ENCODE peak calls at places on chromosomes 16 and 17, in eight cellular contexts. One of them, this sample, is unnamed.

GRCh38 chr16:1821861-1822611 is 4.6 kb downstream of the HAGH start:
- DNase-seq in ascending aorta: no peak
- DNase-seq in lower leg skin: no peak
- DNase-seq in A673: no peak
- DNase-seq in spleen: peak
- DNase-seq in GM13976: no peak
- DNase-seq in tibial artery: no peak
- DNase-seq in Peyer's patch: no peak
- DNase-seq in this sample: no peak

GRCh38 chr17:16434662-16435061 is 19.3 kb downstream of the TRPV2 start:
- DNase-seq in Peyer's patch: no peak
- DNase-seq in ascending aorta: no peak
- DNase-seq in GM13976: no peak
- DNase-seq in spleen: no peak
- DNase-seq in lower leg skin: no peak
- DNase-seq in tibial artery: no peak
- DNase-seq in A673: no peak
- DNase-seq in this sample: no peak

GRCh38 chr16:278863-279366 is 1.5 kb upstream of the ARHGDIG start:
- DNase-seq in A673: peak
- DNase-seq in GM13976: peak
- DNase-seq in ascending aorta: no peak
- DNase-seq in lower leg skin: no peak
- DNase-seq in Peyer's patch: no peak
- DNase-seq in tibial artery: no peak
- DNase-seq in spleen: no peak
- DNase-seq in this sample: no peak

GRCh38 chr16:56679813-56680212 is 2.5 kb upstream of the MT1X start:
- DNase-seq in A673: no peak
- DNase-seq in lower leg skin: no peak
- DNase-seq in Peyer's patch: no peak
- DNase-seq in spleen: no peak
- DNase-seq in ascending aorta: no peak
- DNase-seq in tibial artery: peak
- DNase-seq in GM13976: no peak
- DNase-seq in this sample: no peak

GRCh38 chr17:67456889-67457288 is 79.8 kb downstream of the PITPNC1 start:
- DNase-seq in ascending aorta: peak
- DNase-seq in lower leg skin: peak
- DNase-seq in GM13976: no peak
- DNase-seq in Peyer's patch: peak
- DNase-seq in tibial artery: no peak
- DNase-seq in A673: no peak
- DNase-seq in spleen: no peak
- DNase-seq in this sample: no peak

GRCh38 chr16:12257926-12258561 is 281.5 kb downstream of the SNX29 start:
- DNase-seq in Peyer's patch: no peak
- DNase-seq in tibial artery: peak
- DNase-seq in spleen: no peak
- DNase-seq in GM13976: no peak
- DNase-seq in ascending aorta: no peak
- DNase-seq in A673: no peak
- DNase-seq in lower leg skin: no peak
- DNase-seq in this sample: no peak

GRCh38 chr16:20865420-20866126 is 34.6 kb downstream of the DCUN1D3 start:
- DNase-seq in Peyer's patch: no peak
- DNase-seq in A673: no peak
- DNase-seq in ascending aorta: no peak
- DNase-seq in lower leg skin: peak
- DNase-seq in GM13976: peak
- DNase-seq in spleen: no peak
- DNase-seq in tibial artery: no peak
- DNase-seq in this sample: no peak

GRCh38 chr16:89422527-89422904 is 67.8 kb downstream of the ANKRD11 start:
- DNase-seq in ascending aorta: peak
- DNase-seq in lower leg skin: no peak
- DNase-seq in A673: no peak
- DNase-seq in GM13976: peak
- DNase-seq in spleen: no peak
- DNase-seq in tibial artery: peak
- DNase-seq in Peyer's patch: peak
- DNase-seq in this sample: no peak

GRCh38 chr16:50559804-50560514 is 11.8 kb downstream of the NKD1 start:
- DNase-seq in Peyer's patch: no peak
- DNase-seq in spleen: no peak
- DNase-seq in tibial artery: no peak
- DNase-seq in GM13976: no peak
- DNase-seq in ascending aorta: no peak
- DNase-seq in A673: no peak
- DNase-seq in lower leg skin: no peak
- DNase-seq in this sample: no peak

GRCh38 chr16:66475232-66475631 is 48.1 kb downstream of the BEAN1 start:
- DNase-seq in Peyer's patch: peak
- DNase-seq in ascending aorta: peak
- DNase-seq in spleen: no peak
- DNase-seq in GM13976: no peak
- DNase-seq in A673: no peak
- DNase-seq in tibial artery: no peak
- DNase-seq in lower leg skin: peak
- DNase-seq in this sample: no peak

GRCh38 chr16:14559809-14560227 is 70.2 kb downstream of the PARN start:
- DNase-seq in spleen: no peak
- DNase-seq in GM13976: no peak
- DNase-seq in lower leg skin: no peak
- DNase-seq in tibial artery: peak
- DNase-seq in Peyer's patch: no peak
- DNase-seq in A673: no peak
- DNase-seq in ascending aorta: no peak
- DNase-seq in this sample: no peak

GRCh38 chr17:12553625-12554024 is 112.1 kb upstream of the MYOCD start:
- DNase-seq in A673: no peak
- DNase-seq in spleen: no peak
- DNase-seq in GM13976: no peak
- DNase-seq in lower leg skin: no peak
- DNase-seq in Peyer's patch: no peak
- DNase-seq in tibial artery: no peak
- DNase-seq in ascending aorta: no peak
- DNase-seq in this sample: no peak

GRCh38 chr16:22120440-22120839 is 28.1 kb downstream of the VWA3A start:
- DNase-seq in GM13976: no peak
- DNase-seq in lower leg skin: no peak
- DNase-seq in tibial artery: no peak
- DNase-seq in spleen: no peak
- DNase-seq in A673: no peak
- DNase-seq in Peyer's patch: no peak
- DNase-seq in ascending aorta: no peak
- DNase-seq in this sample: no peak

GRCh38 chr17:78970834-78971763 is 8.6 kb downstream of the LGALS3BP start:
- DNase-seq in ascending aorta: peak
- DNase-seq in lower leg skin: peak
- DNase-seq in GM13976: peak
- DNase-seq in spleen: peak
- DNase-seq in tibial artery: peak
- DNase-seq in Peyer's patch: peak
- DNase-seq in A673: peak
- DNase-seq in this sample: peak

DNA sequence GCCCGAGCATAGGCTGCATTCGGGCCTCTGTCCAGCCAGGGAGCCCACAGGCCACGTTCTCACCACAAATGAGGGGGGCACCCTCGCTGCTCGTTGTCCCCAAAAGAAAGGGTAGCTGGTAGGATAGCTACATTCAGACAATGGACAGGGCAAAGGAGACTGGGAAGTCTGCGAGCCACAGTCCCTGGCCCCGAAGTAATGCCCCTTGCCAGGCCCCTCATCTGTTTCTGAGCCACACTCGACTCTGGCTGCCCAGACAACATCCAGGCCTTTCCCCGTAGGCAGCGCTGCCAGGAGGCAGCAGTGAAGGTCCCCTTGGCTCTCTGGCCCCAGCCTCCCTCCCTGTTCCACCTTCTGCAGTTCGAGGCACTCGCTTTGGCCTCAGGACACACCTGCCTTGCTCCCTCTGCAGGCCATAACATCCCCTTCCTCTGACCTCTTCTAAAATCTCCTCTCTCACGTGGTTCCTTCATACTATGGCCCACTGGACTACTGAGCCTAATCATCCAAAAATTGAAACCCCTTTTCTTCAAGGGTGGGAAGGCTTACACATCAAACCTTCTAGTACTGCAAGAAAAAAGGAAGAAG is 12.2 kb downstream of the AIPL1 start:
- DNase-seq in GM13976: no peak
- DNase-seq in Peyer's patch: no peak
- DNase-seq in lower leg skin: no peak
- DNase-seq in A673: no peak
- DNase-seq in ascending aorta: no peak
- DNase-seq in tibial artery: no peak
- DNase-seq in spleen: no peak
- DNase-seq in this sample: no peak
- TF ChIP-seq CTCF in GM13976: no peak
- TF ChIP-seq CTCF in Peyer's patch: no peak
- TF ChIP-seq CTCF in lower leg skin: no peak
- TF ChIP-seq CTCF in A673: no peak
- TF ChIP-seq CTCF in ascending aorta: no peak
- TF ChIP-seq CTCF in tibial artery: no peak
- TF ChIP-seq CTCF in spleen: no peak
- TF ChIP-seq CTCF in this sample: no peak

GRCh38 chr16:4271176-4272113 is 1.4 kb downstream of the TFAP4 start:
- DNase-seq in tibial artery: peak
- DNase-seq in A673: peak
- DNase-seq in Peyer's patch: peak
- DNase-seq in lower leg skin: peak
- DNase-seq in GM13976: peak
- DNase-seq in spleen: peak
- DNase-seq in ascending aorta: peak
- DNase-seq in this sample: peak
- TF ChIP-seq CTCF in tibial artery: no peak
- TF ChIP-seq CTCF in A673: no peak
- TF ChIP-seq CTCF in Peyer's patch: no peak
- TF ChIP-seq CTCF in lower leg skin: no peak
- TF ChIP-seq CTCF in GM13976: no peak
- TF ChIP-seq CTCF in spleen: peak
- TF ChIP-seq CTCF in ascending aorta: no peak
- TF ChIP-seq CTCF in this sample: peak

GRCh38 chr17:47725446-47726109 is 7.5 kb upstream of the TBX21 start:
- DNase-seq in lower leg skin: no peak
- DNase-seq in A673: no peak
- DNase-seq in tibial artery: no peak
- DNase-seq in GM13976: no peak
- DNase-seq in ascending aorta: no peak
- DNase-seq in spleen: no peak
- DNase-seq in Peyer's patch: no peak
- DNase-seq in this sample: no peak
- TF ChIP-seq CTCF in lower leg skin: no peak
- TF ChIP-seq CTCF in A673: no peak
- TF ChIP-seq CTCF in tibial artery: no peak
- TF ChIP-seq CTCF in GM13976: no peak
- TF ChIP-seq CTCF in ascending aorta: no peak
- TF ChIP-seq CTCF in spleen: no peak
- TF ChIP-seq CTCF in Peyer's patch: no peak
- TF ChIP-seq CTCF in this sample: no peak

GRCh38 chr16:84735846-84736586 is 36.2 kb downstream of the USP10 start:
- DNase-seq in lower leg skin: no peak
- DNase-seq in A673: no peak
- DNase-seq in tibial artery: no peak
- DNase-seq in GM13976: no peak
- DNase-seq in ascending aorta: no peak
- DNase-seq in Peyer's patch: no peak
- DNase-seq in spleen: no peak
- DNase-seq in this sample: no peak
- TF ChIP-seq CTCF in lower leg skin: no peak
- TF ChIP-seq CTCF in A673: no peak
- TF ChIP-seq CTCF in tibial artery: no peak
- TF ChIP-seq CTCF in GM13976: no peak
- TF ChIP-seq CTCF in ascending aorta: no peak
- TF ChIP-seq CTCF in Peyer's patch: no peak
- TF ChIP-seq CTCF in spleen: no peak
- TF ChIP-seq CTCF in this sample: no peak

DNA sequence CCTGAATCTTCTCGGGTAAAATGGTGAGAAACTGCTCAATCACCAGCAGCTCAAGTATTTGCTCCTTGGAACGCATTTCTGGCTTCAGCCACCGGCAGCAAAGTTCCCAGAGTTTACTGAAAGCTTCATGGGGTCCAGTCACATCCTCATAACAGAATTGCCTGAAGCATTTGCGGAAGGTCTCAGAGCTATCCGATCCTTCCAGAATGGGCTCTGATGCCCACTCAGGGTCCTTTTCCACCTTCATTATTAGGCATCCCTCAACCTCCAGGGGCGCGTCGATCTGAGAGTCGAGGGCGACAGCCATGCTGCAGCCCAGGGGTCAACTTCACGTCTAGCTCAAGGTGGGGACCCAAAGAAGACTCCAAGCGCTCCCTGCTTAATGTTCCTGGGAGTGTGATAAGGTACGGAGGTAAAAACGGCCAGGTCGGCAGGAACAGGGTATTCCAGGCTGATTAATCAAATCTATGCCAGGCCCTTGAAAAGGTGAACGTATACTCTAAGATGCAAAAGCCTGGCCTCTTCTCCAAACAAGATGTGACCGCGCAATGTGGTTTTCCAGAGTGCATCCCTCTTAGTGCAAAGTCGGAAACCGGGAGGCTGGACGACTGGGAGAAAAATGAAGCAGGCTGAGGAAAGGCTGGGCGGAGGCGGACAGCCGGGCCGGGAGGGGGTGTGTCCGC is 683 bp downstream of the ZKSCAN2 start:
- DNase-seq in spleen: peak
- DNase-seq in tibial artery: no peak
- DNase-seq in ascending aorta: peak
- DNase-seq in GM13976: peak
- DNase-seq in lower leg skin: no peak
- DNase-seq in A673: peak
- DNase-seq in Peyer's patch: no peak
- DNase-seq in this sample: no peak
- TF ChIP-seq CTCF in spleen: no peak
- TF ChIP-seq CTCF in tibial artery: no peak
- TF ChIP-seq CTCF in ascending aorta: peak
- TF ChIP-seq CTCF in GM13976: no peak
- TF ChIP-seq CTCF in lower leg skin: no peak
- TF ChIP-seq CTCF in A673: peak
- TF ChIP-seq CTCF in Peyer's patch: no peak
- TF ChIP-seq CTCF in this sample: no peak

This sample was measured in D721Med.